ENCODE peak calls at places on chromosome 18, in four cellular contexts. T is K562, L is HepG2, N is GM12878. R is an unnamed sample.

GRCh38 chr18:3163968-3164367 is 55.8 kb downstream of the MYOM1 start:
- DNase-seq in T (no peak), L (no peak), N (no peak), R (no peak)

GRCh38 chr18:62490967-62491366 is 31.9 kb upstream of the ZCCHC2 start:
- DNase-seq in T (no peak), L (no peak), N (no peak), R (peak; percentile 21)

GRCh38 chr18:7363338-7363737 is 132.4 kb downstream of the LRRC30 start:
- DNase-seq in T (no peak), L (no peak), N (no peak), R (no peak)

GRCh38 chr18:8699948-8700347 is 5.4 kb upstream of the MTCL1 start:
- DNase-seq in T (no peak), L (no peak), N (no peak), R (no peak)

GRCh38 chr18:63016270-63016669 is 300.9 kb downstream of the PHLPP1 start:
- DNase-seq in T (peak; percentile 48), L (peak; percentile 36), N (peak; percentile 21), R (peak; percentile 86)

GRCh38 chr18:49342690-49343089 is 117.8 kb downstream of the DYM start:
- DNase-seq in T (no peak), L (peak; percentile 29), N (no peak), R (no peak)

GRCh38 chr18:48674198-48674721 is 135.4 kb downstream of the CTIF start:
- DNase-seq in T (no peak), L (peak; percentile 22), N (no peak), R (no peak)

GRCh38 chr18:72985686-72986085 is 117.9 kb upstream of the NETO1 start:
- DNase-seq in T (no peak), L (no peak), N (peak; percentile 31), R (no peak)

GRCh38 chr18:75210274-75211001 is at the start of gene TSHZ1:
- DNase-seq in T (peak; percentile 13), L (peak; percentile 85), N (peak; percentile 59), R (peak; percentile 80)

GRCh38 chr18:65146615-65147014 is 604.2 kb upstream of the CDH7 start:
- DNase-seq in T (no peak), L (no peak), N (no peak), R (no peak)

GRCh38 chr18:73261243-73261642 is 393.5 kb upstream of the NETO1 start:
- DNase-seq in T (peak; percentile 8), L (no peak), N (no peak), R (no peak)

GRCh38 chr18:74412106-74412880 is 44.8 kb downstream of the DIPK1C start:
- DNase-seq in T (no peak), L (no peak), N (no peak), R (peak; percentile 26)

GRCh38 chr18:46414863-46415262 is 242.2 kb downstream of the LOXHD1 start:
- DNase-seq in T (no peak), L (no peak), N (no peak), R (peak; percentile 66)

GRCh38 chr18:74951165-74951760 is 257.7 kb downstream of the PTGR3 start:
- DNase-seq in T (no peak), L (peak; percentile 32), N (peak; percentile 59), R (no peak)

GRCh38 chr18:9631814-9632496 is 17.6 kb upstream of the PPP4R1 start:
- DNase-seq in T (no peak), L (no peak), N (no peak), R (no peak)

GRCh38 chr18:74522635-74523548 is 11.4 kb upstream of the CNDP1 start:
- DNase-seq in T (no peak), L (no peak), N (no peak), R (no peak)

GRCh38 chr18:25895518-25895917 is 194.9 kb downstream of the SS18 start:
- DNase-seq in T (no peak), L (no peak), N (no peak), R (no peak)

GRCh38 chr18:79574938-79575525 is 104.6 kb upstream of the CTDP1 start:
- DNase-seq in T (no peak), L (no peak), N (no peak), R (no peak)

GRCh38 chr18:63949068-63949737 is at the start of gene HMSD:
- DNase-seq in T (peak; percentile 13), L (no peak), N (peak; percentile 57), R (peak; percentile 83)

GRCh38 chr18:1026930-1027329 is 122.3 kb downstream of the ADCYAP1 start:
- DNase-seq in T (no peak), L (no peak), N (no peak), R (no peak)

GRCh38 chr18:55323051-55323994 is 264.7 kb downstream of the TCF4 start:
- DNase-seq in T (no peak), L (no peak), N (no peak), R (peak; percentile 32)

GRCh38 chr18:55320399-55321255 is 267.4 kb downstream of the TCF4 start:
- DNase-seq in T (no peak), L (no peak), N (no peak), R (no peak)

GRCh38 chr18:55321268-55322175 is 266.5 kb downstream of the TCF4 start:
- DNase-seq in T (no peak), L (no peak), N (peak; percentile 75), R (peak; percentile 95)

GRCh38 chr18:55324166-55324565 is 263.8 kb downstream of the TCF4 start:
- DNase-seq in T (no peak), L (no peak), N (no peak), R (no peak)

DNA sequence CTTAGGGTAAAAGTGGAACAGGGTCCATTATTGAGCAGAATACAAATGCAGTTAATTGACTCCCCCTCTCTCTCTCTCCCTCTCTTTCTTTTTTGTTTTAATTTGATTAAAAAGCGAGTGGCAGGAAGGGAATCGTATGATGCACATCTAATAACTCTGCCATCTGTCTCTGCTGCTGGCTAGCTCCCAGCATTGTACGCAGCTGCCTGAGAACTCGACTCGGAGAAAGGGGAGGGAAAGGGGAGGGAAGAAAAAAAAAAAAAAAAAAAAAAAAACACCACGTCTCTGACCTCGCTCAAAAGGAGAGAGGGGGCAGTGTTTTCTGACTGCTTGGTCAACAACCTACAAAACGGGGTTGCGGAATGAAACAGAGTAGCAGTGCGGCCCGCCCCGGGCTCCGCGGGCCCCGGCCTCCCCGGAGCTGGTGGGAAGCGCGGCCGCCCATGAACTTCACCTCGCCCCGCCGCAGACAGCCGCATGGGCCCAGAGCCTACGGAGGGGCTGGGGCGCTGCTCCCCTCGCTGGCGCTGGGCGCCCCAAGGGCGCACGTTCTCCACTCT is 265.7 kb downstream of the TCF4 start:
- DNase-seq in T (no peak), L (no peak), N (peak; percentile 74), R (peak; percentile 85)
- H4K20me1 ChIP-seq in T (no peaks in the 10 kb centered on the region), L (no peaks in the 10 kb centered on the region), N (no peaks in the 10 kb centered on the region), R (peaks cover 5% of the 10 kb centered on the region)

DNA sequence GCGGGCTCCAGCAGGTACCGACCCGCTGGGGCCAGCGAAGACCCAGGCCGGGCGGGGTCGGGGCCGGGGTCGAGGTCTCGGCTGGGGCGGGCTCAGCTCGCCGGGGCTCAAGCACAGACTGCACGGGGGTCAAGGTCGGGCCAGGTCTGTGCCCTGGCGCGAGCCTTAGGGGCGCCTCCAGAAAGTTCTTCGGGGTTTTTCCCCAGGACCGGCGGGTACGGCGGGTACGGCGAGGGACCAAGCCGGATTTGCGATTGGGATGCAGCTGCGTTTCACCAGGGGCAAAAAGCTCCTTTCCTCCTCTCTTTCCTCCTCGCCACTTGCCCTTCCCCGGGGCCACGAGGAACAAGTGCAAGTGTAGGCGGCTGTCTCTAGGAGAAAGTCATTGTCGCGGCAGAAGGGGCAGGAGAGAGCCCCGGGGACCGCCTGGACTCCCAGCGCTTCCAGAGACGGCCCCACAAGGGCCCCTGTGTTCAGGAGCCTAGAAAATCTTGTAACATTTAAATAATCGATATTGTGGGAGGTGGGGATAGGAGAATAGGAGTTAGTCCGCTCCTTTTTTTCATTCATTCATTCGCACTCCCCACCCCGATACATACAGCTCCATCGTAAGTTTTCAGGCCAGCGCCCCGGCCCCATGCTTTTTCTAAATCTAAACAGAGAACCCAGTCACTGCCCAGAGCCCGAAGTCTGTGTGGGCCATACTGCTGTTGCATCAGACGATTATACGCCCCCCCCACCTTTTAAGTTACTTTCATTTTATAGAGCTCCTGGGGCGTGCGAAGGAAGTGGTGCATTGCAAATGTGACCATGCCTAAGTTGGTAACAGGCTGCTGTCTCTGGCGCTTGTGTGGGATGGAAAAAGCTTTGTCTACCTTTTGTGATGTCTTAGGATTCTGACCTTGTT is 679 bp downstream of the PMAIP1 start:
- DNase-seq in T (peak; percentile 23), L (no peak), N (no peak), R (peak; percentile 85)
- TF ChIP-seq POLR2AphosphoS5 in T (no peak), L (no peak), N (peak; percentile 93), R (peak; percentile 66)

DNA sequence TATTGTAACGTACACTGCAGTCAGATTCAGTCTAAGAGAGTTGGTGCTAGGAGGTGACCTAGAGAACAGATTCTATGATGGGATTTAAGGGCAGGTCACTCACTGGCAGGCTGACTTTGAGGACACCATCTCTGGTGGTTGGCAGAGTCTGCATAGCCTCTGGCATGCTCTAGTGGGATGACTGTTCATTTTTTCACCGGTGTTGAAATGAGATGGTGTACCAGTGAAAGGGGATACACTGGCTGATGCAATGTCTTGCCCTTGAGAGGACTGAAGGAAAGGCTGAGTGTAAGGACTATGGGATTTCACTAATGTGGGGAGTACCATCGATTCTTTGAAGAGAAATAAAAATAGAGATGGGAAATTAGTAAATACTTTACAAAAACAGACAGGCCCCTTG is 186.9 kb upstream of the PIEZO2 start:
- DNase-seq in T (no peak), L (no peak), N (no peak), R (no peak)
- TF ChIP-seq JUNB in T (no peak), L (no peak), N (no peak), R (no peak)

GRCh38 chr18:23141022-23141999 is 6.0 kb downstream of the CABLES1 start:
- DNase-seq in T (no peak), L (peak; percentile 93), N (no peak), R (no peak)

GRCh38 chr18:23144628-23145027 is 9.3 kb downstream of the CABLES1 start:
- DNase-seq in T (no peak), L (no peak), N (no peak), R (no peak)

GRCh38 chr18:23142285-23142929 is 7.1 kb downstream of the CABLES1 start:
- DNase-seq in T (no peak), L (peak; percentile 86), N (no peak), R (no peak)

GRCh38 chr18:23143871-23144270 is 8.6 kb downstream of the CABLES1 start:
- DNase-seq in T (no peak), L (no peak), N (no peak), R (no peak)

GRCh38 chr18:23143059-23143831 is 8.0 kb downstream of the CABLES1 start:
- DNase-seq in T (no peak), L (no peak), N (no peak), R (no peak)
- H4K20me1 ChIP-seq in T (no peaks in the 10 kb centered on the region), L (no peaks in the 10 kb centered on the region), N (no peaks in the 10 kb centered on the region), R (peaks cover 15% of the 10 kb centered on the region)

DNA sequence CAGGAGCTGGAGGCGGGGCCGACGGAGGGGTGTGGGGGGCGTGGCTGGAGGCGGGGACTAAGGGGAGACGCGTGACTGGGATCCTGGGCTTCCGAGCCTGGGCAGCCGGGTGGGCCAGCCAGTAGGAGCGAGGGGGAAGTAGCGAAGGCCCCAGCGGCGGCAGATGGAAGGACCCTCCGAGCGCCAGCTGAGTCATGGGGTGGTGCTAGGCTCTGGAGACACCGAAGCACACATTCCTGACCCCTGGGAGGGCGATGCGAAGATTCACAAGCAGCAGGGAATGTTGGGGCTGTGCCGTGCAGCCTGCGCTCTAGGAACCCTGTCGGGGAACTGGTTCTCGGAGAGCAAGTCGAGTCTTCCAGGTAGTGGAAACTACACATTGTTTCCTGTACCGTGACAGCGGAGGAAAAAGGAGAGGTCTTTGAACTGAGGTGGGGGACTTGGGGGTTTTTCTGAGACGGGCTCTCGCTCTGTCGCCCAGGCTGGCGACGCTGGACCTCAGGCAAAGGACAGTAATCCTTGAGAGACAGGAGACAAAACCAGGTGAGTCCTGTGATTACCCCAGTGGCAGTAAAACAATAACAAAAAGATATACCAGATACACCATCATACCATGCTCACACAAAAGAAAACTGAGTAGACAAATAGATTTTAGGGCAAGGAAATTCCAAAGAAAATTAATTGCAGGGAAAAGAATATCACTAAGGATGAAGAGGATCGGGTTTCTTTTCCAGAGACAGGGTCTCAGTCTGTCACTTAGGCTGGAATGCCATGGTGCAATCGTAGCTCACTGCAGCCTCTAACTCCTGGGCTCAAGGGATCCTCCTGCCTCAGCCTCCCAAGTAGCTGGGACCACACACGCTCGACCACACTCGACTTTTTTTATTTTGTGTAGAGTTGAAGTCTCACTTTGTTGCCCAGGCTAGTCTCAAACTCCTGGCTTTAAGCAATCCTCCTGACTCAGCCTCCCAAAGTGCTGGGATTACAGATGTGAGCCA is 828 bp upstream of the AFG3L2 start:
- DNase-seq in T (no peak), L (no peak), N (no peak), R (peak; percentile 98)
- TF ChIP-seq POLR2AphosphoS5 in T (no peak), L (peak; percentile 80), N (no peak), R (peak; percentile 70)

R was measured in GM23338.